ENCODE peak calls at places on chromosomes 2 and 18, in eight cellular contexts. Q is stimulated activated CD8-positive, alpha-beta memory T cell treated with anti-CD3 and anti-CD28 coated beads, Interleukin-4, amount 100 ng/mL, for 24 hours; H is stimulated activated CD4-positive, alpha-beta T cell treated with anti-CD3 and anti-CD28 coated beads, Interleukin-12 subunit alpha, Interleukin-12 subunit beta, amount 100 ng/mL, for 24 hours; K is HCT116; T is lower lobe of right lung; U is activated T-helper 1 cell treated with anti-CD3 and anti-CD28 coated beads, Interleukin-2, amount 50 U/mL, for 16 hours; J is GM12891; M is hippocampal formation. F is an unnamed sample.
A peak's percentile ranks its signal among the peaks of the same experiment; 100 is the strongest.

GRCh38 chr2:80548469-80548868 is 243.9 kb upstream of the LRRTM1 start:
- DNase-seq in Q (no peak), H (no peak), K (no peak), T (no peak), U (no peak), J (no peak), M (no peak), F (no peak)

GRCh38 chr2:47205576-47206141 is 50.6 kb upstream of the STPG4 start:
- DNase-seq in Q (no peak), H (no peak), K (no peak), T (no peak), U (no peak), J (no peak), M (no peak), F (no peak)

GRCh38 chr18:47754311-47755101 is 176.0 kb downstream of the SMAD2 start:
- DNase-seq in Q (peak; percentile 26), H (no peak), K (peak; percentile 37), T (no peak), U (peak; percentile 30), J (peak; percentile 64), M (no peak), F (peak; percentile 34)

GRCh38 chr2:42424033-42424432 is 63.0 kb upstream of the COX7A2L start:
- DNase-seq in Q (no peak), H (no peak), K (no peak), T (no peak), U (no peak), J (no peak), M (no peak), F (no peak)

GRCh38 chr2:45102579-45103117 is 93.4 kb upstream of the SIX2 start:
- DNase-seq in Q (no peak), H (no peak), K (no peak), T (no peak), U (no peak), J (no peak), M (no peak), F (no peak)

GRCh38 chr2:43105586-43106562 is 120.5 kb downstream of the ZFP36L2 start:
- DNase-seq in Q (no peak), H (no peak), K (peak; percentile 4), T (peak; percentile 73), U (no peak), J (no peak), M (no peak), F (no peak)

GRCh38 chr18:73666772-73667171 is 480.9 kb downstream of the FBXO15 start:
- DNase-seq in Q (no peak), H (no peak), K (no peak), T (no peak), U (no peak), J (no peak), M (no peak), F (no peak)

GRCh38 chr2:190641469-190641868 is 7.4 kb upstream of the NAB1 start:
- DNase-seq in Q (no peak), H (no peak), K (no peak), T (no peak), U (no peak), J (no peak), M (no peak), F (no peak)

GRCh38 chr2:201116959-201117734 is 1.2 kb downstream of the CFLAR start:
- DNase-seq in Q (no peak), H (no peak), K (peak; percentile 59), T (no peak), U (no peak), J (no peak), M (no peak), F (peak; percentile 65)

GRCh38 chr18:4734903-4735302 is 279.8 kb upstream of the DLGAP1 start:
- DNase-seq in Q (no peak), H (no peak), K (no peak), T (no peak), U (no peak), J (no peak), M (no peak), F (no peak)

GRCh38 chr2:28915939-28916338 is 21.5 kb downstream of the WDR43 start:
- DNase-seq in Q (no peak), H (no peak), K (no peak), T (no peak), U (no peak), J (no peak), M (no peak), F (no peak)

GRCh38 chr2:96533292-96534073 is 3.1 kb upstream of the ARID5A start:
- DNase-seq in Q (no peak), H (no peak), K (no peak), T (peak; percentile 83), U (no peak), J (no peak), M (no peak), F (no peak)

GRCh38 chr2:12764075-12764722 is 47.5 kb downstream of the TRIB2 start:
- DNase-seq in Q (no peak), H (no peak), K (no peak), T (no peak), U (no peak), J (no peak), M (no peak), F (no peak)

GRCh38 chr2:217798743-217799552 is 203.8 kb downstream of the TNS1 start:
- DNase-seq in Q (no peak), H (no peak), K (no peak), T (no peak), U (no peak), J (peak; percentile 59), M (no peak), F (no peak)

GRCh38 chr2:23905155-23905554 is 21.8 kb downstream of the ATAD2B start:
- DNase-seq in Q (no peak), H (no peak), K (no peak), T (no peak), U (no peak), J (no peak), M (no peak), F (no peak)

GRCh38 chr2:24515335-24515734 is 24.3 kb downstream of the NCOA1 start:
- DNase-seq in Q (no peak), H (no peak), K (no peak), T (no peak), U (no peak), J (no peak), M (no peak), F (no peak)

GRCh38 chr18:57333941-57334340 is 18.4 kb upstream of the ST8SIA3 start:
- DNase-seq in Q (no peak), H (no peak), K (no peak), T (no peak), U (no peak), J (no peak), M (no peak), F (no peak)

GRCh38 chr2:241064802-241065354 is 37.2 kb downstream of the MTERF4 start:
- DNase-seq in Q (no peak), H (no peak), K (no peak), T (no peak), U (no peak), J (no peak), M (no peak), F (no peak)

GRCh38 chr2:170685591-170685990 is 29.5 kb upstream of the SP5 start:
- DNase-seq in Q (no peak), H (no peak), K (no peak), T (no peak), U (no peak), J (no peak), M (no peak), F (no peak)

GRCh38 chr2:230457073-230457768 is 41.2 kb downstream of the SP100 start:
- DNase-seq in Q (no peak), H (no peak), K (no peak), T (no peak), U (no peak), J (no peak), M (peak; percentile 28), F (no peak)

GRCh38 chr18:60112369-60112768 is 212.6 kb downstream of the PMAIP1 start:
- DNase-seq in Q (no peak), H (no peak), K (no peak), T (no peak), U (no peak), J (no peak), M (no peak), F (no peak)

GRCh38 chr2:128781888-128782385 is 463.3 kb upstream of the HS6ST1 start:
- DNase-seq in Q (no peak), H (no peak), K (no peak), T (no peak), U (no peak), J (no peak), M (no peak), F (no peak)

GRCh38 chr2:20599001-20599600 is 51.8 kb downstream of the HS1BP3 start:
- DNase-seq in Q (no peak), H (no peak), K (no peak), T (peak; percentile 53), U (no peak), J (no peak), M (no peak), F (no peak)

GRCh38 chr18:34595673-34596072 is 114.4 kb upstream of the DTNA start:
- DNase-seq in Q (no peak), H (no peak), K (peak; percentile 28), T (no peak), U (no peak), J (no peak), M (no peak), F (peak; percentile 4)

GRCh38 chr18:37299471-37300304 is 265.9 kb downstream of the CELF4 start:
- DNase-seq in Q (no peak), H (no peak), K (peak; percentile 46), T (peak; percentile 81), U (no peak), J (no peak), M (peak; percentile 54), F (peak; percentile 60)

GRCh38 chr2:228839506-228839905 is 431.6 kb downstream of the PID1 start:
- DNase-seq in Q (no peak), H (no peak), K (no peak), T (no peak), U (no peak), J (no peak), M (no peak), F (no peak)

GRCh38 chr2:178863856-178864620 is 56.8 kb upstream of the TTN start:
- DNase-seq in Q (no peak), H (no peak), K (no peak), T (no peak), U (no peak), J (no peak), M (no peak), F (no peak)

GRCh38 chr2:164145093-164145987 is 409.5 kb upstream of the FIGN start:
- DNase-seq in Q (no peak), H (no peak), K (no peak), T (no peak), U (no peak), J (no peak), M (no peak), F (no peak)

GRCh38 chr2:237497009-237497819 is 10.2 kb downstream of the MLPH start:
- DNase-seq in Q (no peak), H (no peak), K (no peak), T (no peak), U (no peak), J (no peak), M (no peak), F (no peak)

GRCh38 chr2:37604716-37605115 is 66.7 kb downstream of the CDC42EP3 start:
- DNase-seq in Q (no peak), H (no peak), K (no peak), T (no peak), U (no peak), J (no peak), M (no peak), F (no peak)

GRCh38 chr2:73917296-73917695 is 9.4 kb upstream of the DGUOK start:
- DNase-seq in Q (no peak), H (no peak), K (no peak), T (no peak), U (no peak), J (no peak), M (no peak), F (no peak)

GRCh38 chr18:48215876-48216638 is 193.1 kb downstream of the ZBTB7C start:
- DNase-seq in Q (no peak), H (no peak), K (no peak), T (no peak), U (no peak), J (no peak), M (no peak), F (no peak)

GRCh38 chr2:70473101-70473722 is 80.4 kb downstream of the TGFA start:
- DNase-seq in Q (no peak), H (no peak), K (no peak), T (no peak), U (no peak), J (no peak), M (no peak), F (no peak)

GRCh38 chr2:62014102-62014501 is 108.6 kb downstream of the COMMD1 start:
- DNase-seq in Q (no peak), H (no peak), K (no peak), T (no peak), U (no peak), J (no peak), M (peak; percentile 89), F (no peak)